ENCODE peak calls at places on chromosomes 13 and 19, in nine cellular contexts. B, R, M, G, C, H, A, P and L are unnamed samples.

GRCh38 chr19:38693380-38694223 is 46.2 kb downstream of the ACTN4 start:
- DNase-seq in B (peak), R (peak), M (no peak), G (no peak), C (no peak), H (peak), A (no peak), P (peak), L (no peak)

GRCh38 chr13:98083507-98083906 is 59.4 kb upstream of the FARP1 start:
- DNase-seq in B (peak), R (peak), M (no peak), G (no peak), C (no peak), H (no peak), A (no peak), P (no peak), L (no peak)

GRCh38 chr19:46963093-46963734 is 56.4 kb upstream of the NPAS1 start:
- DNase-seq in B (peak), R (peak), M (no peak), G (no peak), C (no peak), H (no peak), A (no peak), P (no peak), L (peak)

GRCh38 chr19:43504426-43505185 is at the start of gene PHLDB3:
- DNase-seq in B (peak), R (no peak), M (no peak), G (peak), C (no peak), H (peak), A (peak), P (no peak), L (no peak)

GRCh38 chr13:27578121-27579030 is 42.0 kb downstream of the LNX2 start:
- DNase-seq in B (peak), R (peak), M (no peak), G (no peak), C (no peak), H (peak), A (no peak), P (no peak), L (no peak)

GRCh38 chr13:53788286-53788685 is 759.7 kb downstream of the OLFM4 start:
- DNase-seq in B (no peak), R (no peak), M (no peak), G (no peak), C (no peak), H (no peak), A (no peak), P (no peak), L (no peak)

GRCh38 chr19:45200614-45201013 is 22.0 kb downstream of the BLOC1S3 start:
- DNase-seq in B (peak), R (peak), M (no peak), G (no peak), C (no peak), H (peak), A (no peak), P (peak), L (peak)

GRCh38 chr13:113057084-113057483 is 48.5 kb upstream of the F7 start:
- DNase-seq in B (no peak), R (no peak), M (no peak), G (no peak), C (no peak), H (no peak), A (peak), P (no peak), L (no peak)

GRCh38 chr19:12669272-12670158 is 2.9 kb downstream of the WDR83 start:
- DNase-seq in B (peak), R (peak), M (peak), G (peak), C (peak), H (peak), A (peak), P (peak), L (peak)

GRCh38 chr13:45391926-45392325 is 26.2 kb downstream of the SLC25A30 start:
- DNase-seq in B (no peak), R (no peak), M (no peak), G (no peak), C (no peak), H (no peak), A (no peak), P (no peak), L (no peak)

GRCh38 chr19:17860331-17860992 is 752 bp downstream of the RPL18A start:
- DNase-seq in B (no peak), R (no peak), M (no peak), G (no peak), C (no peak), H (no peak), A (no peak), P (no peak), L (no peak)

GRCh38 chr13:19910336-19911072 is 47.1 kb upstream of the ZMYM5 start:
- DNase-seq in B (no peak), R (peak), M (no peak), G (no peak), C (no peak), H (no peak), A (no peak), P (no peak), L (no peak)

GRCh38 chr19:3482507-3483225 is 575 bp downstream of the SMIM44 start:
- DNase-seq in B (no peak), R (no peak), M (no peak), G (no peak), C (no peak), H (no peak), A (no peak), P (no peak), L (no peak)

GRCh38 chr13:97976551-97977375 is 23.3 kb downstream of the IPO5 start:
- DNase-seq in B (no peak), R (no peak), M (no peak), G (peak), C (no peak), H (peak), A (peak), P (no peak), L (no peak)

DNA sequence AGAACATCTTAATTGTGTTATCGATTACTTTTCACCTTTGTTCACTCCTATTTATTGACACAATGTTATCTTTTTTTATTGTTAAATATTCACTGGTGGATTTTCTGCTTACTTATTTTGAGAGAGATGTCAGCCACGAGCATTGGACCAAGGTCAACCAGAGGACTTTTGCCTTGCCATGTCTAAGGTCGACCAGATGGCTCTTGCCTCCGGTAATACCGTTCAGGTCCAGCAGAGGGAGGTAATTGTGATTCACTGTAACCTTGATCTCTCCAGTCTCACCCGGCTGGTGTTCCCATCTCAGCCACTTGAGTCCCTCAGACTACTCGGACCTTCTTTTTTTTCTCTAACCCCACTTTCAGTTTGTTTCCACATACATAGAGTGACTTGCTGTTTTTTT is 1438.1 kb downstream of the UQCRFS1 start:
- DNase-seq in B (no peak), R (no peak), M (no peak), G (no peak), C (no peak), H (peak), A (no peak), P (no peak), L (peak)
- TF ChIP-seq CTCF in B (peak), R (peak), M (no peak), G (no peak), C (no peak), H (peak), A (no peak), P (no peak), L (no peak)

GRCh38 chr19:4580021-4580901 is 20.8 kb upstream of the SEMA6B start:
- DNase-seq in B (no peak), R (no peak), M (no peak), G (no peak), C (no peak), H (peak), A (peak), P (no peak), L (no peak)
- TF ChIP-seq CTCF in B (peak), R (peak), M (no peak), G (no peak), C (no peak), H (peak), A (no peak), P (no peak), L (no peak)

GRCh38 chr19:56933014-56933705 is 92.6 kb upstream of the PEG3 start:
- DNase-seq in B (no peak), R (no peak), M (no peak), G (no peak), C (no peak), H (no peak), A (no peak), P (no peak), L (no peak)
- TF ChIP-seq CTCF in B (no peak), R (no peak), M (no peak), G (no peak), C (no peak), H (no peak), A (no peak), P (no peak), L (no peak)

GRCh38 chr13:41411536-41411935 is 45.8 kb upstream of the RGCC start:
- DNase-seq in B (peak), R (peak), M (peak), G (no peak), C (no peak), H (peak), A (no peak), P (no peak), L (peak)
- TF ChIP-seq CTCF in B (peak), R (peak), M (peak), G (peak), C (no peak), H (peak), A (no peak), P (peak), L (peak)

GRCh38 chr13:42078113-42078769 is 29.8 kb downstream of the DGKH start:
- DNase-seq in B (no peak), R (no peak), M (no peak), G (peak), C (no peak), H (peak), A (no peak), P (no peak), L (no peak)
- TF ChIP-seq CTCF in B (no peak), R (no peak), M (no peak), G (peak), C (no peak), H (peak), A (no peak), P (no peak), L (no peak)

GRCh38 chr19:16199275-16199932 is 1.7 kb downstream of the AP1M1 start:
- DNase-seq in B (no peak), R (no peak), M (no peak), G (no peak), C (no peak), H (no peak), A (no peak), P (no peak), L (no peak)

GRCh38 chr19:16200776-16201391 is 3.2 kb downstream of the AP1M1 start:
- DNase-seq in B (no peak), R (no peak), M (no peak), G (no peak), C (no peak), H (no peak), A (no peak), P (no peak), L (no peak)

GRCh38 chr19:16198363-16198636 is 589 bp downstream of the AP1M1 start:
- DNase-seq in B (no peak), R (no peak), M (no peak), G (no peak), C (no peak), H (no peak), A (peak), P (no peak), L (no peak)

GRCh38 chr19:16202320-16203255 is 4.9 kb downstream of the AP1M1 start:
- DNase-seq in B (no peak), R (no peak), M (no peak), G (no peak), C (no peak), H (no peak), A (no peak), P (no peak), L (no peak)

GRCh38 chr19:16200038-16200775 is 2.5 kb downstream of the AP1M1 start:
- DNase-seq in B (peak), R (peak), M (no peak), G (peak), C (no peak), H (peak), A (no peak), P (no peak), L (no peak)
- TF ChIP-seq CTCF in B (no peak), R (peak), M (no peak), G (no peak), C (no peak), H (peak), A (no peak), P (no peak), L (no peak)

GRCh38 chr13:24308068-24308445 is 1.3 kb upstream of the C1QTNF9 start:
- DNase-seq in B (no peak), R (no peak), M (peak), G (no peak), C (no peak), H (no peak), A (no peak), P (no peak), L (no peak)

GRCh38 chr13:24308488-24309020 is 826 bp upstream of the C1QTNF9 start:
- DNase-seq in B (no peak), R (no peak), M (peak), G (no peak), C (no peak), H (no peak), A (no peak), P (no peak), L (no peak)

DNA sequence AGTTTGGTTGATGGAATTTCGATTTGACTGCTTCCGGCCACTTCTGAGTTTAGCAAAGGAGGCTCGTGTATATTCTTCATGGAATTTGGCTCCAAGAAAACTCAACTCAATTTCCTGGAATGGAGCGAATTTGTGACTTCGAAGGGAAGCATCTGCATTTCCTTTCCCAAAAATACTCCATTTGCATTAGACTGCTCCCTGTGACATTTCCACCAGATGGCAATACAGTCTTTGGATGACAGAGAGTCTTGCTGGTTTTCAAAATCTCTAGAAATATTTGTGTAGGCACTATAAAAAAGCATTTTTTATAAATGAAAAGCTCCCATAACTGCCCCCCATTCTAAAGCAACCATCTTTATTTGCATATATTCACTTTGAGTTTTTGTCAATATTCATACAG is 4.1 kb downstream of the C1QTNF9 start:
- DNase-seq in B (peak), R (peak), M (peak), G (no peak), C (no peak), H (peak), A (no peak), P (no peak), L (no peak)
- TF ChIP-seq CTCF in B (peak), R (peak), M (no peak), G (peak), C (no peak), H (peak), A (no peak), P (peak), L (peak)